ENCODE peak calls at places on chromosomes 13 and 19, in eight cellular contexts. One of them, this sample, is unnamed.

GRCh38 chr19:5526691-5527090 is 41.1 kb downstream of the TINCR start:
- DNase-seq in Jurkat, Clone E6-1: no peak
- DNase-seq in kidney glomerular epithelial cell: no peak
- DNase-seq in stimulated activated naive CD4-positive, alpha-beta T cell: no peak
- DNase-seq in cardiac septum: no peak
- DNase-seq in Kasumi-1: no peak
- DNase-seq in T-cell: no peak
- DNase-seq in cardiac muscle cell: no peak
- DNase-seq in this sample: no peak

GRCh38 chr19:41934849-41935374 is 6.7 kb upstream of the ERFL start:
- DNase-seq in cardiac muscle cell: peak
- DNase-seq in Kasumi-1: peak
- DNase-seq in kidney glomerular epithelial cell: peak
- DNase-seq in stimulated activated naive CD4-positive, alpha-beta T cell: peak
- DNase-seq in T-cell: peak
- DNase-seq in cardiac septum: peak
- DNase-seq in Jurkat, Clone E6-1: peak
- DNase-seq in this sample: no peak

GRCh38 chr19:512548-513365 is 5.5 kb downstream of the TPGS1 start:
- DNase-seq in Kasumi-1: no peak
- DNase-seq in cardiac muscle cell: no peak
- DNase-seq in stimulated activated naive CD4-positive, alpha-beta T cell: no peak
- DNase-seq in Jurkat, Clone E6-1: no peak
- DNase-seq in cardiac septum: no peak
- DNase-seq in kidney glomerular epithelial cell: no peak
- DNase-seq in T-cell: no peak
- DNase-seq in this sample: no peak

GRCh38 chr13:112857914-112858490 is 111.0 kb upstream of the MCF2L start:
- DNase-seq in Jurkat, Clone E6-1: no peak
- DNase-seq in cardiac septum: no peak
- DNase-seq in stimulated activated naive CD4-positive, alpha-beta T cell: no peak
- DNase-seq in T-cell: no peak
- DNase-seq in cardiac muscle cell: no peak
- DNase-seq in Kasumi-1: no peak
- DNase-seq in kidney glomerular epithelial cell: no peak
- DNase-seq in this sample: no peak

GRCh38 chr13:52707375-52707774 is 32.2 kb downstream of the CNMD start:
- DNase-seq in stimulated activated naive CD4-positive, alpha-beta T cell: no peak
- DNase-seq in cardiac septum: no peak
- DNase-seq in cardiac muscle cell: peak
- DNase-seq in Kasumi-1: peak
- DNase-seq in T-cell: no peak
- DNase-seq in kidney glomerular epithelial cell: no peak
- DNase-seq in Jurkat, Clone E6-1: no peak
- DNase-seq in this sample: no peak

GRCh38 chr19:44745386-44745831 is 3.1 kb upstream of the BCL3 start:
- DNase-seq in cardiac septum: peak
- DNase-seq in cardiac muscle cell: peak
- DNase-seq in kidney glomerular epithelial cell: no peak
- DNase-seq in Kasumi-1: no peak
- DNase-seq in T-cell: no peak
- DNase-seq in stimulated activated naive CD4-positive, alpha-beta T cell: no peak
- DNase-seq in Jurkat, Clone E6-1: no peak
- DNase-seq in this sample: no peak

GRCh38 chr13:34017231-34017630 is 199.3 kb downstream of the RFC3 start:
- DNase-seq in Kasumi-1: no peak
- DNase-seq in kidney glomerular epithelial cell: no peak
- DNase-seq in cardiac muscle cell: no peak
- DNase-seq in stimulated activated naive CD4-positive, alpha-beta T cell: no peak
- DNase-seq in cardiac septum: no peak
- DNase-seq in Jurkat, Clone E6-1: no peak
- DNase-seq in T-cell: no peak
- DNase-seq in this sample: no peak

GRCh38 chr19:6233051-6233826 is 46.5 kb downstream of the MLLT1 start:
- DNase-seq in T-cell: no peak
- DNase-seq in stimulated activated naive CD4-positive, alpha-beta T cell: no peak
- DNase-seq in Kasumi-1: peak
- DNase-seq in cardiac muscle cell: peak
- DNase-seq in kidney glomerular epithelial cell: no peak
- DNase-seq in Jurkat, Clone E6-1: no peak
- DNase-seq in cardiac septum: peak
- DNase-seq in this sample: no peak

GRCh38 chr13:44955421-44955820 is 33.9 kb downstream of the NUFIP1 start:
- DNase-seq in stimulated activated naive CD4-positive, alpha-beta T cell: no peak
- DNase-seq in Jurkat, Clone E6-1: no peak
- DNase-seq in kidney glomerular epithelial cell: no peak
- DNase-seq in cardiac muscle cell: peak
- DNase-seq in cardiac septum: no peak
- DNase-seq in Kasumi-1: no peak
- DNase-seq in T-cell: no peak
- DNase-seq in this sample: no peak

GRCh38 chr13:100128373-100128772 is 39.5 kb downstream of the PCCA start:
- DNase-seq in Jurkat, Clone E6-1: no peak
- DNase-seq in T-cell: no peak
- DNase-seq in cardiac septum: no peak
- DNase-seq in Kasumi-1: no peak
- DNase-seq in cardiac muscle cell: no peak
- DNase-seq in kidney glomerular epithelial cell: peak
- DNase-seq in stimulated activated naive CD4-positive, alpha-beta T cell: no peak
- DNase-seq in this sample: no peak

GRCh38 chr19:35142531-35143230 is 374 bp upstream of the FXYD7 start:
- DNase-seq in cardiac muscle cell: peak
- DNase-seq in T-cell: peak
- DNase-seq in kidney glomerular epithelial cell: peak
- DNase-seq in Kasumi-1: peak
- DNase-seq in stimulated activated naive CD4-positive, alpha-beta T cell: peak
- DNase-seq in cardiac septum: no peak
- DNase-seq in Jurkat, Clone E6-1: no peak
- DNase-seq in this sample: no peak

GRCh38 chr13:93080587-93080986 is 146.0 kb upstream of the GPC6 start:
- DNase-seq in cardiac muscle cell: peak
- DNase-seq in cardiac septum: no peak
- DNase-seq in Kasumi-1: no peak
- DNase-seq in kidney glomerular epithelial cell: peak
- DNase-seq in stimulated activated naive CD4-positive, alpha-beta T cell: no peak
- DNase-seq in Jurkat, Clone E6-1: peak
- DNase-seq in T-cell: no peak
- DNase-seq in this sample: no peak